ENCODE peak calls at places on chromosomes 13 and 19, in eight cellular contexts. F is effector memory CD4-positive, alpha-beta T cell; X is ascending aorta; T is left lung; G is mesendoderm; P is esophagus squamous epithelium; I is heart left ventricle; J is IMR-90. A is an unnamed sample. For H3K4me1, the result is how much of the 10 kb centered on the place peaks cover.

GRCh38 chr13:113162783-113163685 is 4.6 kb downstream of the PROZ start:
- DNase-seq in P (no peak), J (no peak), X (peak), G (no peak), I (no peak), F (no peak), T (peak), A (peak)

GRCh38 chr19:52981329-52981728 is 18.6 kb upstream of the ZNF816 start:
- DNase-seq in F (no peak), X (no peak), P (no peak), J (no peak), G (no peak), I (no peak), T (no peak), A (no peak)

GRCh38 chr13:111036665-111037064 is 78.4 kb upstream of the ARHGEF7 start:
- DNase-seq in J (no peak), G (no peak), I (no peak), T (no peak), F (no peak), X (no peak), P (no peak), A (no peak)

GRCh38 chr13:76214001-76214400 is 577.9 kb downstream of the LMO7 start:
- DNase-seq in T (no peak), J (no peak), P (no peak), X (no peak), F (no peak), G (no peak), I (no peak), A (no peak)

GRCh38 chr13:82522872-82523271 is 1359.4 kb downstream of the SLITRK1 start:
- DNase-seq in T (no peak), G (no peak), J (no peak), P (no peak), F (no peak), X (no peak), I (no peak), A (no peak)

GRCh38 chr19:15195381-15195964 is 5.3 kb downstream of the NOTCH3 start:
- DNase-seq in T (peak), X (peak), G (peak), P (no peak), J (peak), I (peak), F (no peak), A (no peak)

GRCh38 chr19:48512504-48513288 is 1.1 kb upstream of the LMTK3 start:
- DNase-seq in P (no peak), G (no peak), X (no peak), T (no peak), I (no peak), F (no peak), J (no peak), A (no peak)

GRCh38 chr13:83943530-83944279 is 61.4 kb upstream of the SLITRK1 start:
- DNase-seq in J (no peak), F (no peak), G (peak), P (no peak), I (no peak), T (no peak), X (no peak), A (no peak)

GRCh38 chr19:4234862-4235201 is 5.5 kb downstream of the EBI3 start:
- DNase-seq in I (no peak), P (no peak), X (no peak), F (no peak), T (no peak), G (no peak), J (no peak), A (no peak)

GRCh38 chr13:35342440-35342839 is 134.0 kb downstream of the MAB21L1 start:
- DNase-seq in P (no peak), J (no peak), T (no peak), G (no peak), X (no peak), F (no peak), I (no peak), A (no peak)

GRCh38 chr13:43835701-43836100 is 43.8 kb downstream of the CCDC122 start:
- DNase-seq in F (no peak), P (no peak), G (peak), X (no peak), T (no peak), J (peak), I (no peak), A (no peak)

GRCh38 chr13:108342369-108343289 is 73.1 kb downstream of the TNFSF13B start:
- DNase-seq in T (no peak), P (no peak), G (peak), X (no peak), I (no peak), J (peak), F (peak), A (no peak)

GRCh38 chr13:51818771-51819511 is 15.0 kb upstream of the DHRS12 start:
- DNase-seq in F (peak), T (no peak), X (no peak), I (no peak), J (peak), G (no peak), P (no peak), A (no peak)

GRCh38 chr13:43193789-43194188 is 170.4 kb downstream of the DNAJC15 start:
- DNase-seq in F (no peak), P (no peak), I (no peak), J (no peak), G (no peak), X (no peak), T (no peak), A (no peak)

GRCh38 chr13:25948910-25949309 is 102.9 kb downstream of the SHISA2 start:
- DNase-seq in J (no peak), G (no peak), X (no peak), T (no peak), P (no peak), F (no peak), I (no peak), A (no peak)

GRCh38 chr13:29702912-29703351 is 107.4 kb upstream of the SLC7A1 start:
- DNase-seq in J (peak), P (no peak), T (no peak), I (peak), X (no peak), F (no peak), G (peak), A (no peak)

GRCh38 chr19:41276231-41276630 is 12.1 kb downstream of the HNRNPUL1 start:
- DNase-seq in T (no peak), J (peak), G (no peak), X (no peak), P (no peak), F (no peak), I (no peak), A (no peak)

GRCh38 chr19:6769006-6769637 is 1.9 kb upstream of the SH2D3A start:
- DNase-seq in G (peak), F (no peak), P (no peak), X (no peak), I (no peak), J (peak), T (peak), A (no peak)

GRCh38 chr13:72585254-72585653 is 142.2 kb downstream of the MZT1 start:
- DNase-seq in J (no peak), T (no peak), F (no peak), I (no peak), X (no peak), P (no peak), G (no peak), A (no peak)

GRCh38 chr13:80168089-80168850 is 172.7 kb downstream of the SPRY2 start:
- DNase-seq in I (no peak), J (peak), G (no peak), P (no peak), F (no peak), X (no peak), T (no peak), A (no peak)

GRCh38 chr19:13762635-13763235 is 1.6 kb upstream of the MRI1 start:
- DNase-seq in J (no peak), T (no peak), F (no peak), G (no peak), P (no peak), I (no peak), X (no peak), A (no peak)

GRCh38 chr13:19888799-19889198 is 25.4 kb upstream of the ZMYM5 start:
- DNase-seq in T (no peak), P (no peak), X (no peak), J (peak), I (no peak), G (no peak), F (no peak), A (peak)

GRCh38 chr13:110336681-110337080 is 29.6 kb downstream of the COL4A2 start:
- DNase-seq in I (peak), P (no peak), G (no peak), X (peak), J (peak), T (no peak), F (no peak), A (no peak)

GRCh38 chr19:42421591-42422031 is 5.6 kb downstream of the LIPE start:
- DNase-seq in F (no peak), I (peak), G (no peak), J (no peak), T (no peak), P (no peak), X (peak), A (no peak)

GRCh38 chr13:113499936-113500335 is 9.4 kb upstream of the DCUN1D2 start:
- DNase-seq in J (peak), F (no peak), T (no peak), X (no peak), G (no peak), P (no peak), I (no peak), A (no peak)

GRCh38 chr19:18009412-18010066 is 1.6 kb downstream of the ARRDC2 start:
- DNase-seq in F (no peak), P (no peak), J (peak), G (no peak), X (no peak), I (no peak), T (peak), A (no peak)
- H3K4me3 ChIP-seq in F (no peak), P (peak), J (no peak), G (no peak), X (peak), I (peak), T (peak), A (peak)

GRCh38 chr13:27619711-27620376 is 485 bp downstream of the LNX2 start:
- DNase-seq in F (peak), I (peak), T (no peak), P (no peak), J (peak), X (peak), G (peak), A (no peak)
- H3K4me1 ChIP-seq in F (under half), I (under half), T (half or more), P (under half), J (under half), X (under half), G (under half), A (under half)

GRCh38 chr19:56823956-56824355 is 16.6 kb downstream of the PEG3 start:
- DNase-seq in X (no peak), G (no peak), F (no peak), T (no peak), I (no peak), J (no peak), P (no peak), A (no peak)
- H3K4me3 ChIP-seq in X (no peak), G (no peak), F (no peak), T (no peak), I (no peak), J (no peak), P (no peak), A (no peak)

GRCh38 chr13:27853871-27854270 is 61.6 kb downstream of the GSX1 start:
- DNase-seq in T (no peak), P (no peak), I (no peak), J (no peak), G (no peak), F (no peak), X (no peak), A (no peak)

GRCh38 chr13:27851481-27851880 is 59.2 kb downstream of the GSX1 start:
- DNase-seq in F (no peak), I (no peak), G (no peak), P (no peak), J (no peak), T (no peak), X (no peak), A (no peak)

GRCh38 chr13:27851049-27851448 is 58.8 kb downstream of the GSX1 start:
- DNase-seq in G (no peak), F (no peak), T (no peak), I (no peak), J (no peak), X (no peak), P (no peak), A (no peak)

GRCh38 chr13:27853345-27853744 is 61.1 kb downstream of the GSX1 start:
- DNase-seq in F (no peak), I (no peak), J (no peak), P (no peak), T (no peak), G (no peak), X (no peak), A (no peak)

DNA sequence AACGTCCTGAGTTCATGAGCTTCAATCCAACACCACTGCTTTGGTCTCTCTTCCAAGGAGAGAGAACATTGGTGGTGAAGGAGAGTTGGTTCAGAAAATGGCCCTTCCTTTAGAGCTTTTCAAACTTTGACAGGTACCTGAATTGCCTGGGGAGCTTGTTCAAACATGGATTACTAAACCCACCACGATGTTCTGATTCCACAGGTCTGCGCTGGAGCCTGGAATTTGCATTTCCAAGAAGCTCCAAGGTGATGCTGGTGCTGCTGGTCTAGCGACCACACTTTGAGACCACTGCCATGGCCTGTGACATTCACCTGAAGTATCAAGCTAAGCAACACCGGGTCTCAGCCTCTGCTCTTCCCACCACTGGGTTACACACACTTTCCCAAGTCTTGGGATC is 60.2 kb downstream of the GSX1 start:
- DNase-seq in P (no peak), F (no peak), T (no peak), J (no peak), G (no peak), X (no peak), I (no peak), A (no peak)
- H3K4me1 ChIP-seq in P (under half), F (under half), T (under half), J (under half), G (under half), X (under half), I (under half), A (under half)

DNA sequence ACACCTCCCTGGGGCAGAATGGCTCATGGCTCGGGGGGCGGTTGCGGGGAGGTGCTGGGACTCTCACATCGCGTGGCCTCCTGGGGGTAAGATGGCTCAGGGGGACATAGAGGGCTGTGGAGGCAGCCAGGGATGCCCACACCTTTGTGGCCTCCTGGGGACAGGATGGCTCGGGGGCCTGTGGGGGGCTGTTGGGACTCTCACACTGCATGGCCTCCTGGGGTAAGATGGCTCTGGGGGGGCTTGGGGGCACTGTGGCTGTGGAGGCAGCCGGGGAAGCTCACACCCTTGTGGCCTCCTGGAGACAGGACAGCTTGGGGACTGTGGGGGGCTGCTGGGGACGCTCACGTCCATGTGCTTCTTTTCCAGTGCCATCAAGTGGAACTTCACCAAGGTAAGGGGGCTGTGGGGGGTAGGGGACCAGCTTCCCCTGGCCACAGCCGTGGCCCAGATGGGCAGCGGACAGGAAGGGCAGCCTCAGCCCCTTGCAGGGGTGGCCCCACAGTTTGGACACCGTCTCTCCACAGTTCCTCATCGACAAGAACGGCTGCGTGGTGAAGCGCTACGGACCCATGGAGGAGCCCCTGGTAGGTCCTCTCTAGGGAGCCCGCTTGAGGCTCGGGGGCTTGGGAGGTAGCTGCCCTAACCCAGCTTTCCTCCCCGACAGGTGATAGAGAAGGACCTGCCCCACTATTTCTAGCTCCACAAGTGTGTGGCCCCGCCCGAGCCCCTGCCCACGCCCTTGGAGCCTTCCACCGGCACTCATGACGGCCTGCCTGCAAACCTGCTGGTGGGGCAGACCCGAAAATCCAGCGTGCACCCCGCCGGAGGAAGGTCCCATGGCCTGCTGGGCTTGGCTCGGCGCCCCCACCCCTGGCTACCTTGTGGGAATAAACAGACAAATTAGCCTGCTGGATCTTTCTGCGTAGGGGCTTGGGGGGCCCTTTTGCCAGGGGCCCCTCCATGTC is 2.4 kb downstream of the GPX4 start:
- DNase-seq in F (no peak), T (no peak), G (no peak), I (no peak), X (no peak), P (no peak), J (no peak), A (no peak)
- H3K4me3 ChIP-seq in F (no peak), T (no peak), G (no peak), I (no peak), X (peak), P (no peak), J (no peak), A (no peak)

DNA sequence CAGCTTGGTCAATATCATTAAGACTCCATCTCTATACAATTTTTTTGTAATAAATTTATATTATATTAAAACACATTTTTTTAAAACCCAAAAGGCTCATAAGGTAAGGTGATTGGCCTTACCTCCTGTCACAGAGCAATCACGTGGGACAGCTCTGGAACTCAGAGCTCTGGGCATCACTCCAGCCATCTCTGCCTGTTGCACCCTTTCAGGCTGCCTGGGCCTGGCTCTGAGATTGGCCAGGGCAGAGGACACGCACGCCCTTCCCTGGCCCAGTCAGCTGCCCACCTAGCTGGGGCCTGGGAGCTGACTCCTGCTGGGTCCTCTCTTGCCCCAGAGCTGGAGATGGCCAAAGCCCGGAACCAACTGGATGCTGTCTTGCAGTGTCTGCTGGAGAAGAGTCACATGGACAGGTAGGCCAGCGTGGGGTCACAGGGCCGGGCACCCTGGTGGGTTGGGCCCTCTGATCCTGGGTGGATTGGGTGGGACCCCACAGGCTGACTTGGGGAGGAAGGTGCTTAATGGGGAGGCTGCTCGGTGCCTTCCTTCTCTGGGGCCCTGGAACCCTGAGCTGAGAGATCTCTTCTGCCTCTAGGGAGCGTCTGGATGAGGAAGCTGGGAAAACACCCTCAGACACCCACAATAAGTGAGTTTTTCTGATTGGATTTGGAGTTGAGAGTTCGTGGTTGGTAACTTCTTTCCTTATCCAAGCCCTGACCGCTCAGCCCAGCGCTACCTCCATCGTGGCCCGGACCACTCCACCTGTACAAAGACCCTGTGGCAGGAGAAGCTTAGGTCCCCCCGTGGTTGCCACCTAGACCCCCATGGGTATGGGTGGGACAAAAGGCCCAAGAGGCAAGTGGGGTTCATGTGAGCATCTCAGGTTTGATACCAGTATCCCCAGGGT is 3.7 kb downstream of the LIN37 start:
- DNase-seq in I (peak), J (no peak), F (no peak), P (no peak), G (no peak), T (no peak), X (no peak), A (no peak)
- H3K4me1 ChIP-seq in I (under half), J (under half), F (under half), P (under half), G (under half), T (under half), X (under half), A (under half)

GRCh38 chr13:93325303-93326297 is 99.0 kb downstream of the GPC6 start:
- DNase-seq in J (no peak), G (no peak), I (no peak), T (no peak), X (no peak), F (no peak), P (no peak), A (no peak)
- H3K4me3 ChIP-seq in J (no peak), G (no peak), I (no peak), T (no peak), X (no peak), F (no peak), P (no peak), A (no peak)

A was measured in CD8-positive, alpha-beta memory T cell.